ENCODE peak calls at places on chromosome X, in four cellular contexts. H, K, J and F are unnamed samples.

GRCh38 chrX:76253432-76253831 is 80.6 kb downstream of the PBDC1 start:
- DNase-seq in H (peak; percentile 38), K (peak; percentile 8), J (peak; percentile 31), F (no peak)

GRCh38 chrX:153828308-153828707 is 2.0 kb downstream of the PDZD4 start:
- DNase-seq in H (no peak), K (no peak), J (no peak), F (no peak)

GRCh38 chrX:50643525-50644137 is 170.4 kb downstream of the SHROOM4 start:
- DNase-seq in H (no peak), K (no peak), J (no peak), F (no peak)

GRCh38 chrX:139081965-139082364 is 370.4 kb upstream of the FGF13 start:
- DNase-seq in H (no peak), K (no peak), J (no peak), F (no peak)

GRCh38 chrX:107805179-107805578 is 20.5 kb upstream of the MID2 start:
- DNase-seq in H (no peak), K (no peak), J (no peak), F (no peak)

GRCh38 chrX:147485207-147485606 is 426.5 kb upstream of the FMR1 start:
- DNase-seq in H (no peak), K (no peak), J (no peak), F (no peak)

GRCh38 chrX:42102586-42103282 is 179.4 kb upstream of the CASK start:
- DNase-seq in H (peak; percentile 0), K (no peak), J (no peak), F (no peak)

GRCh38 chrX:11445540-11445939 is 152.3 kb downstream of the AMELX start:
- DNase-seq in H (no peak), K (no peak), J (no peak), F (no peak)

GRCh38 chrX:119481218-119481875 is 13.1 kb downstream of the SLC25A5 start:
- DNase-seq in H (no peak), K (no peak), J (no peak), F (no peak)

GRCh38 chrX:23959781-23960180 is 52.0 kb downstream of the CXorf58 start:
- DNase-seq in H (no peak), K (no peak), J (no peak), F (no peak)

GRCh38 chrX:139702658-139703057 is 5.3 kb downstream of the MCF2 start:
- DNase-seq in H (no peak), K (no peak), J (no peak), F (no peak)

GRCh38 chrX:40496728-40497127 is 84.0 kb upstream of the ATP6AP2 start:
- DNase-seq in H (peak; percentile 37), K (no peak), J (no peak), F (no peak)

GRCh38 chrX:55907968-55908607 is 190.5 kb downstream of the RRAGB start:
- DNase-seq in H (peak; percentile 56), K (peak; percentile 46), J (peak; percentile 76), F (no peak)

GRCh38 chrX:35461164-35461563 is 337.0 kb upstream of the MAGEB16 start:
- DNase-seq in H (no peak), K (no peak), J (no peak), F (no peak)

GRCh38 chrX:40097492-40098263 is at the start of gene BCOR:
- DNase-seq in H (peak; percentile 77), K (peak; percentile 66), J (peak; percentile 84), F (no peak)

GRCh38 chrX:129360175-129360574 is 163.1 kb downstream of the SMARCA1 start:
- DNase-seq in H (peak; percentile 36), K (peak; percentile 2), J (peak; percentile 29), F (no peak)

GRCh38 chrX:149074429-149074828 is 430.7 kb downstream of the IDS start:
- DNase-seq in H (peak; percentile 64), K (no peak), J (no peak), F (no peak)

GRCh38 chrX:63784346-63784901 is 590 bp downstream of the ARHGEF9 start:
- DNase-seq in H (no peak), K (no peak), J (peak; percentile 17), F (no peak)

GRCh38 chrX:125205084-125205917 is 114.4 kb upstream of the TEX13C start:
- DNase-seq in H (peak; percentile 41), K (no peak), J (peak; percentile 12), F (no peak)

GRCh38 chrX:74535211-74535621 is 79.2 kb downstream of the RLIM start:
- DNase-seq in H (peak; percentile 65), K (peak; percentile 60), J (peak; percentile 12), F (no peak)

GRCh38 chrX:70089575-70090297 is 27.5 kb downstream of the OTUD6A start:
- DNase-seq in H (peak; percentile 69), K (no peak), J (no peak), F (no peak)

GRCh38 chrX:102745513-102746133 is 25.1 kb downstream of the GPRASP3 start:
- DNase-seq in H (peak; percentile 21), K (no peak), J (no peak), F (no peak)

GRCh38 chrX:35380808-35381700 is 417.1 kb upstream of the MAGEB16 start:
- DNase-seq in H (peak; percentile 28), K (no peak), J (no peak), F (no peak)

GRCh38 chrX:129777218-129777768 is 2.5 kb upstream of the SASH3 start:
- DNase-seq in H (no peak), K (peak; percentile 4), J (peak; percentile 75), F (no peak)

GRCh38 chrX:22399793-22400192 is 127.1 kb downstream of the CBLL2 start:
- DNase-seq in H (peak; percentile 32), K (no peak), J (no peak), F (no peak)

GRCh38 chrX:96407043-96407442 is 277.6 kb upstream of the DIAPH2 start:
- DNase-seq in H (peak; percentile 55), K (peak; percentile 12), J (peak; percentile 45), F (no peak)

GRCh38 chrX:13091111-13091765 is 46.8 kb upstream of the FAM9C start:
- DNase-seq in H (no peak), K (no peak), J (no peak), F (no peak)
- H3K4me3 ChIP-seq in H (no peak overlapping the region), K (no peak overlapping the region), J (no peak overlapping the region), F (no peak overlapping the region)

GRCh38 chrX:132821974-132822633 is 136.3 kb downstream of the HS6ST2 start:
- DNase-seq in H (no peak), K (no peak), J (peak; percentile 8), F (no peak)
- H3K9me3 ChIP-seq in H (no peaks in the 10 kb centered on the region), K (no peaks in the 10 kb centered on the region), J (no peaks in the 10 kb centered on the region), F (no peaks in the 10 kb centered on the region)

GRCh38 chrX:20397587-20397986 is 130.9 kb upstream of the RPS6KA3 start:
- DNase-seq in H (no peak), K (no peak), J (no peak), F (no peak)
- H3K4me3 ChIP-seq in H (no peak overlapping the region), K (no peak overlapping the region), J (no peak overlapping the region), F (no peak overlapping the region)

DNA sequence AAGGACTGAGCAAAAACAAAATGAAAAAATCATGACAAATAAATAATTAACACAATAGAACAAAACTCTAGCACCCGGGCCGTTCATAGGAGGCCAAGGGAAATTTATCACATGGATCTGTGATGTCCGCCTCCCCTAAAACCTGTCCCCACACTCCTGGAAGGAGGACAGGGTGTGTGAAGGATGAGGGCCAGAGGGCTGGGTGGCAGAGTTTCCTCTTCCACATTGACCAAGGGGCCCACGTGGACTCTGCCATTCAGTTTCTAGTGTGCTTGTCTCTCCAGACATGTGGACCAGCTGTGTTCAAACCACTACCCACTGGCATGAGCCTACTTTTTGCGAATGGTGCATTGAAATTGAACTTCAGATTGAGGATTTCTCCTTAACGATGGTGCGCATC is 6.3 kb downstream of the PRRG3 start:
- DNase-seq in H (no peak), K (no peak), J (no peak), F (no peak)
- H3K9me3 ChIP-seq in H (no peaks in the 10 kb centered on the region), K (no peaks in the 10 kb centered on the region), J (no peaks in the 10 kb centered on the region), F (no peaks in the 10 kb centered on the region)

GRCh38 chrX:19885732-19886131 is 1.7 kb downstream of the SH3KBP1 start:
- DNase-seq in H (no peak), K (no peak), J (no peak), F (no peak)
- H3K4me3 ChIP-seq in H (peak overlapping the region; percentile 77), K (no peak overlapping the region), J (no peak overlapping the region), F (no peak overlapping the region)

GRCh38 chrX:81537723-81538122 is 335.8 kb downstream of the SH3BGRL start:
- DNase-seq in H (no peak), K (no peak), J (no peak), F (no peak)
- H3K9me3 ChIP-seq in H (no peaks in the 10 kb centered on the region), K (no peaks in the 10 kb centered on the region), J (no peaks in the 10 kb centered on the region), F (no peaks in the 10 kb centered on the region)

GRCh38 chrX:10041383-10041782 is 74.2 kb downstream of the CLDN34 start:
- DNase-seq in H (peak; percentile 36), K (no peak), J (no peak), F (no peak)

GRCh38 chrX:10039821-10040793 is 72.9 kb downstream of the CLDN34 start:
- DNase-seq in H (peak; percentile 34), K (no peak), J (no peak), F (no peak)

GRCh38 chrX:10038585-10038984 is 71.4 kb downstream of the CLDN34 start:
- DNase-seq in H (no peak), K (no peak), J (no peak), F (no peak)

GRCh38 chrX:10042055-10042454 is 74.9 kb downstream of the CLDN34 start:
- DNase-seq in H (no peak), K (no peak), J (no peak), F (no peak)

DNA sequence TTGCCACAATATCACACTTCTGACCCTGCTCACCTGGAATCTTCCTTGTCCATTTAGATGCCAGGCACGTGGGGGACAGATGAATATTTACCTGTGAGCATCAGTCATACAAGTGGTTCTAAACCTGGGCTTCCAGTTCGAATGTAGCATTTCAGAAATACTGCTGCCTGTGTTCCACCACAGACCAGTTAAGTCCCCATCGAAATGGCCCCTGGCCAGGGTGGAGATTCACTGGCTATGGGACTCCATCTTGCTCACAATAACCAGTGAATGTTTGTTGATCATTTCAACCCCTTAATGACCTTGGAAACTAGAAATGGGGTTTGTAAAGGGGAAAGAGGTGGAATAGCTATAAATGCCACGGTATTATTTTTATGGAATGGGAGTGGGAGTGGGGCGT is 73.8 kb downstream of the CLDN34 start:
- DNase-seq in H (no peak), K (no peak), J (no peak), F (no peak)
- H3K4me3 ChIP-seq in H (no peak overlapping the region), K (no peak overlapping the region), J (no peak overlapping the region), F (no peak overlapping the region)

DNA sequence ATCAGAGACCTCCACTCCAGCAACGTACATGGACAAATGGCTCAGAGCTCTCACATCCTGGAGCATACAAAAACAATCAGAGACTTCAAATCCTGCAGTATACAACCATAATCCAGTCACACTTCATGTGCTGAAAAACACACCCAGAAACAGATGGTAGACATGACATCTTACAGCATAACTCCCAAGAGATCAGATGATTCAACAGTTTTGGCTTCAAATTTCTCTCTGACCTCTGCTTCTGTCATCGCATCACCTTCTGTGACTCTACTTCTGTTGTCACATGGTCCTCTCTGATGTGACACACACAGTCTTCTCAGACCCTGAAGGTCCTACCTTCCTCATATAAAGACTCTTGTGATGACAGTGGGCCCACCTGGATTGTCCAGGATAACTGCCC is 18.5 kb downstream of the SUV39H1 start:
- DNase-seq in H (peak; percentile 77), K (no peak), J (no peak), F (no peak)
- H3K9me3 ChIP-seq in H (no peaks in the 10 kb centered on the region), K (no peaks in the 10 kb centered on the region), J (no peaks in the 10 kb centered on the region), F (no peaks in the 10 kb centered on the region)

DNA sequence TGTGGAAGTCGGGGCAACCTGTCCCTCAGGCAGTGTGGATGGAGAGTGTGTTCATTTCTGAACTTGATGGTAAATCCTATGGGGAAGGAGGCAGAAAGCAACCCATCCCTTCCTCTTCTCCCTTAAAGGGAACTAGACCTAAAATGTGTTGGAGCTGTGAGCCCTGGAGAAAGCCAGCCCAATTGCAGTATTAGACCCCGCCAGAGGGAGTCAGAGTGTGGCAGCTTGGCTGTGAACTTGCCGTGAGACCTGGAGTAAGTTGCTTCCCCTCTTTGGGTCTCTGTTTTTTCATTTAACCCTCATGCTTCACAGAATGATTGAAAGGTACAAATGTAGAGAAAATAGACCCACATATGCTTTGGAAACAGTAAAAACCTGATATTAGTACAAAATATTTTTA is 108.7 kb upstream of the PAK3 start:
- DNase-seq in H (peak; percentile 6), K (no peak), J (no peak), F (no peak)
- H3K4me3 ChIP-seq in H (no peak overlapping the region), K (no peak overlapping the region), J (no peak overlapping the region), F (no peak overlapping the region)